ENCODE peak calls at places on chromosomes 7 and 10, in seven cellular contexts. H, D, P, K, F, B and V are unnamed samples.

GRCh38 chr7:130219086-130219620 is 11.5 kb downstream of the SSMEM1 start:
- DNase-seq in K (no peak), H (no peak), B (no peak), D (no peak), P (no peak), F (no peak), V (no peak)

GRCh38 chr10:85734791-85735190 is 631.8 kb downstream of the GRID1 start:
- DNase-seq in B (no peak), P (no peak), F (no peak), H (no peak), K (no peak), D (no peak), V (no peak)

GRCh38 chr7:15647309-15647708 is 39.2 kb downstream of the MEOX2 start:
- DNase-seq in H (no peak), B (no peak), K (no peak), P (no peak), F (no peak), D (no peak), V (no peak)

GRCh38 chr10:78755877-78756455 is 312.8 kb upstream of the ZMIZ1 start:
- DNase-seq in F (no peak), D (no peak), K (no peak), H (no peak), P (no peak), B (no peak), V (no peak)

GRCh38 chr7:84744388-84744787 is 442.5 kb downstream of the SEMA3D start:
- DNase-seq in F (no peak), P (peak), K (no peak), B (no peak), H (no peak), D (no peak), V (peak)

GRCh38 chr7:131655866-131656265 is 99.4 kb upstream of the PODXL start:
- DNase-seq in D (no peak), B (no peak), H (no peak), K (peak), F (no peak), P (no peak), V (no peak)

GRCh38 chr10:21528452-21529235 is 3.2 kb upstream of the SKIDA1 start:
- DNase-seq in H (no peak), D (no peak), K (no peak), P (no peak), B (no peak), F (no peak), V (no peak)

GRCh38 chr7:129461809-129462208 is 27.6 kb downstream of the STRIP2 start:
- DNase-seq in K (no peak), P (no peak), F (no peak), D (no peak), H (no peak), B (no peak), V (no peak)

GRCh38 chr10:34109481-34109880 is 705.6 kb downstream of the PARD3 start:
- DNase-seq in F (no peak), K (no peak), D (no peak), H (no peak), P (no peak), B (no peak), V (no peak)

GRCh38 chr10:70849582-70850016 is 33.9 kb downstream of the SGPL1 start:
- DNase-seq in D (no peak), P (peak), F (no peak), K (no peak), H (no peak), B (no peak), V (peak)

DNA sequence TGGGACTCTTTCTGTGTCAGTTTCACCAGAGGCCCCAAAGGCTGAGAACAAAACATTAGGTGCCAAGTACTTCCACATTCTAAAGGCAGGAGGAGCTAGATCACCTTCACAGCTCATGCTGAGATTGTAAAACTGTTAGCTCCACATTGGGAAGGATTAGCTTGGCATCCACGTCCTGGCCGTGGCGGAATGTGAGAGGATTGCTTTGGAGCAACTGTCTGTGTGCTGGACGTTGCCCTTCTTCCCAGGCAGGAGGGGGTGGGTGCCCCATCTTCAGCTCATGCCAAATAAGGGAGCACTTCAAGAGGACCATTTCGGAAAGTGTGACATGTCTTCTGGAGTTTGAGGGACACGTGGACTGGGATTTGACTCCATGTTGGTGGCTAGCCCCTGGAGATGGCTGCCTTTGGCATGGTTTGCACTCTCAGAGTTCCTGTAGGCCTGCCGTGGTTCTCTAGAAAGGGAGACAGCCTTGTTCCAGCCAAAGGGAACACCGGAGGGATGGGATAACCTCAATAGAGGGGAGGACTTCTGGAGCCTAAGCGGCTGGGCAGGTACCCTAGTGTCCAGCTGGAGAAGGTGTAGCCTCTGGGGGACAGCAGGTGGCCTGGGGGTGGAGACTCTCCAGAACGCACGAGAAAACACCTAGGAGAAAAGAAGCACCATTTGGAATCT is 19.9 kb upstream of the FMC1 start:
- DNase-seq in D (peak), K (no peak), F (peak), B (no peak), H (no peak), P (peak), V (peak)
- TF ChIP-seq CTCF in D (peak), K (no peak), F (peak), B (no peak), H (peak), P (peak), V (peak)

DNA sequence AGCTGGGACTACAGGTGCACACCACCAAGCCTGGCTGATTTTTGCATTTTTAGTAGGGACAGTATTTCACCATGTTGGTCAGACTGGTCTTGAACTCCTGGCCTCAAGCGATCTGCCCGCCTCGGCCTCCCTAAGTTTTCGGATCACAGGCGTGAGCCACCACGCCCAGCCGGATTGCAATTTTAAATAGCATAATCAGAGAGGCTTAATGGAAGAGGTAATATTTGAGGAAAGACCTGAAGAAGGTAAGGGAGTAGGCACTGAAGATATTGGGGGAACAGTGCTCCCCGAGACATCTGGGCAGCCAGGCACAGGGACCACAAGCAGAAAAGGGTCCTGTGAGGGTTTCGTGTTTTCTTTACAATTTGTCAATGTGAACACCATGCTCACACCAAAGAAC is 61.4 kb upstream of the USP6NL start:
- DNase-seq in H (no peak), D (no peak), P (no peak), F (no peak), B (no peak), K (no peak), V (no peak)
- H3K4me3 ChIP-seq in H (no peak), D (no peak), P (no peak), F (no peak), B (no peak), K (no peak), V (no peak)

GRCh38 chr7:142470336-142470830 is 212.5 kb upstream of the PRSS58 start:
- DNase-seq in H (no peak), B (no peak), K (no peak), D (no peak), F (peak), P (no peak), V (no peak)

GRCh38 chr7:142468871-142469652 is 211.2 kb upstream of the PRSS58 start:
- DNase-seq in H (no peak), K (no peak), F (no peak), P (no peak), B (no peak), D (no peak), V (no peak)

GRCh38 chr7:142469653-142470335 is 211.9 kb upstream of the PRSS58 start:
- DNase-seq in B (no peak), K (no peak), H (no peak), D (no peak), F (no peak), P (no peak), V (no peak)
- TF ChIP-seq CTCF in B (no peak), K (no peak), H (no peak), D (no peak), F (no peak), P (no peak), V (no peak)

GRCh38 chr10:69726850-69727249 is 74.9 kb upstream of the COL13A1 start:
- DNase-seq in K (no peak), B (no peak), P (no peak), D (no peak), H (no peak), F (no peak), V (no peak)
- H3K4me3 ChIP-seq in K (no peak), B (no peak), P (no peak), D (no peak), H (no peak), F (no peak), V (no peak)

GRCh38 chr7:71935674-71936073 is 476.5 kb downstream of the CALN1 start:
- DNase-seq in D (no peak), B (no peak), K (no peak), P (no peak), H (no peak), F (no peak), V (no peak)
- TF ChIP-seq CTCF in D (no peak), B (no peak), K (no peak), P (no peak), H (no peak), F (no peak), V (no peak)

GRCh38 chr10:93074137-93074596 is 474 bp downstream of the CYP26A1 start:
- DNase-seq in K (no peak), D (no peak), F (peak), H (no peak), P (no peak), B (no peak), V (no peak)
- H3K4me3 ChIP-seq in K (peak), D (no peak), F (no peak), H (peak), P (no peak), B (peak), V (no peak)

GRCh38 chr7:138999414-138999813 is 18.2 kb upstream of the KIAA1549 start:
- DNase-seq in P (no peak), F (no peak), H (no peak), K (no peak), D (no peak), B (no peak), V (no peak)
- TF ChIP-seq CTCF in P (no peak), F (no peak), H (no peak), K (no peak), D (no peak), B (no peak), V (no peak)

GRCh38 chr7:101993311-101993710 is 175.9 kb downstream of the CUX1 start:
- DNase-seq in K (no peak), H (no peak), F (no peak), D (no peak), B (no peak), P (no peak), V (no peak)

GRCh38 chr7:101991860-101992259 is 174.4 kb downstream of the CUX1 start:
- DNase-seq in P (no peak), B (no peak), K (no peak), F (no peak), H (no peak), D (no peak), V (no peak)

GRCh38 chr7:101989101-101989500 is 171.7 kb downstream of the CUX1 start:
- DNase-seq in P (no peak), H (no peak), D (no peak), F (no peak), B (no peak), K (no peak), V (no peak)

GRCh38 chr7:101988513-101988912 is 171.1 kb downstream of the CUX1 start:
- DNase-seq in K (no peak), P (no peak), H (no peak), B (no peak), D (no peak), F (no peak), V (no peak)

DNA sequence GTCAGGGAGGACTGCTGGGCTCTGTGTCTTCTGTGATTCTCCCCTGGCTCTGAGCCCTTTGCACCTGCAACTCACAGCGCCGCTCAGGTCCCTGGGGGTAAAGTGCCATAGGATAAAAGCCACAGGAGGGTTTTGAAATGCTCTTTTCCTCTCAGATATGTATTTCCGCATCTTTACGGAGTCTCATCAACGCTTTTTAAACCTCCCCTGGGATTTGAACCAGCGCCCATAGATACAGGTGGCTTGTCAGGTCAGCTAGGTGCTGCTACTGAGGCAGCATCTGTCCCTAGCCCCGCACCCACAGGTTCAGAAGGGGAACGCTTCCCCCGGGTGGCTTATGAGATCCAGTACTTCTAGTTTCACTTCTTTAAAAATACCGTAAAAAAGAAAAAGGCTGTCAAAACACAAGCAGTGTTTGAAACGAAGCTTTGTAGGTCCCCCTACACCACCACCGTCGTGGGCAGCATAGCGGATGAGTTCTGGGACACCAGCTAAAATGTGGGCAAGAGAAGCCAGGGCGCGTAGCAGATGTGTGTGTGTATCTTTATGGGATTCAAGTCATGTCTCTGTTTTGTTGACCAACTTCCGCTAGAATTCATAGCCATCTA is 173.5 kb downstream of the CUX1 start:
- DNase-seq in K (no peak), F (peak), D (peak), B (no peak), H (no peak), P (no peak), V (no peak)
- H3K4me3 ChIP-seq in K (no peak), F (no peak), D (peak), B (no peak), H (no peak), P (no peak), V (no peak)

GRCh38 chr10:44464503-44464902 is 79.6 kb upstream of the CXCL12 start:
- DNase-seq in P (no peak), H (no peak), D (no peak), F (no peak), B (no peak), K (no peak), V (no peak)
- TF ChIP-seq CTCF in P (peak), H (no peak), D (no peak), F (no peak), B (no peak), K (no peak), V (peak)